ENCODE peak calls at places on chromosomes 11 and 22, in seven cellular contexts. L is stimulated activated CD4-positive, alpha-beta T cell treated with anti-CD3 and anti-CD28 coated beads, Interleukin-1b, Interleukin-23, amount 100 ng/mL, for 48 hours; I is pancreas; H is DMS153; G is astrocyte of the spinal cord; E is sigmoid colon; J is progenitor cell of endocrine pancreas. F is an unnamed sample.

GRCh38 chr11:125069008-125069407 is 5.9 kb downstream of the SLC37A2 start:
- DNase-seq in L (no peak), E (no peak), H (no peak), G (no peak), I (no peak), J (no peak), F (no peak)

GRCh38 chr11:70650075-70650909 is 252.0 kb downstream of the CTTN start:
- DNase-seq in E (no peak), J (peak; percentile 85), L (peak; percentile 22), G (peak; percentile 68), I (peak; percentile 27), H (no peak), F (peak; percentile 92)

GRCh38 chr22:46738642-46738960 is 549 bp upstream of the CERK start:
- DNase-seq in G (no peak), J (no peak), I (no peak), L (no peak), E (no peak), H (no peak), F (no peak)

GRCh38 chr22:27170491-27170890 is 513.1 kb downstream of the MIAT start:
- DNase-seq in G (peak; percentile 85), E (peak; percentile 81), J (no peak), L (no peak), H (peak; percentile 29), I (no peak), F (no peak)

GRCh38 chr11:67054851-67055523 is 1.7 kb upstream of the RHOD start:
- DNase-seq in I (peak; percentile 93), H (peak; percentile 75), G (peak; percentile 69), E (no peak), L (peak; percentile 35), J (no peak), F (no peak)

GRCh38 chr22:48761546-48761945 is 1066.1 kb downstream of the BRD1 start:
- DNase-seq in I (no peak), E (peak; percentile 51), H (no peak), G (no peak), J (peak; percentile 2), L (no peak), F (peak; percentile 0)

GRCh38 chr11:122663056-122663740 is 7.7 kb downstream of the UBASH3B start:
- DNase-seq in G (no peak), H (no peak), L (no peak), E (no peak), I (no peak), J (no peak), F (no peak)

GRCh38 chr11:104962852-104963251 is 5.5 kb downstream of the CASP4 start:
- DNase-seq in E (no peak), G (no peak), H (no peak), J (no peak), I (no peak), L (no peak), F (no peak)

GRCh38 chr22:38218661-38219331 is 17.0 kb downstream of the MAFF start:
- DNase-seq in E (peak; percentile 93), I (peak; percentile 76), J (peak; percentile 34), H (no peak), G (peak; percentile 94), L (peak; percentile 48), F (peak; percentile 63)

GRCh38 chr11:16606784-16607674 is 131.4 kb upstream of the C11orf58 start:
- DNase-seq in G (peak; percentile 30), E (peak; percentile 67), I (peak; percentile 31), H (no peak), J (no peak), L (no peak), F (peak; percentile 54)

GRCh38 chr11:63951779-63952536 is 13.2 kb downstream of the NAA40 start:
- DNase-seq in E (no peak), H (no peak), I (no peak), L (no peak), J (no peak), G (no peak), F (no peak)

GRCh38 chr11:59965424-59965823 is 1.6 kb downstream of the OOSP4A start:
- DNase-seq in E (no peak), J (no peak), I (no peak), L (no peak), H (no peak), G (no peak), F (no peak)

GRCh38 chr11:1077033-1077416 is 2.4 kb downstream of the MUC2 start:
- DNase-seq in G (no peak), I (no peak), E (peak; percentile 59), L (no peak), H (no peak), J (no peak), F (no peak)